ENCODE peak calls at places on chromosome 17, in eight cellular contexts. L is MM.1S, D is neural progenitor cell, G is HCT116, V is PC-3, B is SK-N-SH, S is GM23338, I is hepatocyte. P is an unnamed sample.

GRCh38 chr17:30312218-30312617 is 20.5 kb upstream of the BLMH start:
- DNase-seq in L (no peak), D (no peak), G (no peak), V (peak; percentile 35), B (no peak), S (no peak), I (no peak), P (no peak)

GRCh38 chr17:48550313-48551205 is 5.7 kb upstream of the HOXB2 start:
- DNase-seq in L (no peak), D (peak; percentile 38), G (no peak), V (no peak), B (no peak), S (peak; percentile 64), I (no peak), P (no peak)

GRCh38 chr17:20919990-20920812 is 122.6 kb downstream of the USP22 start:
- DNase-seq in L (no peak), D (no peak), G (no peak), V (no peak), B (no peak), S (no peak), I (no peak), P (no peak)

GRCh38 chr17:11901901-11902300 is 95.4 kb downstream of the ZNF18 start:
- DNase-seq in L (no peak), D (no peak), G (no peak), V (no peak), B (no peak), S (no peak), I (no peak), P (no peak)

GRCh38 chr17:3659541-3660111 is 8.8 kb downstream of the TAX1BP3 start:
- DNase-seq in L (peak; percentile 3), D (no peak), G (no peak), V (peak; percentile 58), B (no peak), S (no peak), I (peak; percentile 86), P (no peak)

GRCh38 chr17:72383053-72383847 is 262.4 kb downstream of the SOX9 start:
- DNase-seq in L (no peak), D (peak; percentile 49), G (no peak), V (no peak), B (no peak), S (peak; percentile 79), I (no peak), P (no peak)

GRCh38 chr17:78107457-78107856 is 21.1 kb downstream of the TMC6 start:
- DNase-seq in L (no peak), D (no peak), G (no peak), V (peak; percentile 52), B (no peak), S (no peak), I (no peak), P (no peak)

GRCh38 chr17:81434681-81435417 is 39.6 kb downstream of the BAHCC1 start:
- DNase-seq in L (no peak), D (no peak), G (no peak), V (no peak), B (no peak), S (no peak), I (no peak), P (no peak)

GRCh38 chr17:75733471-75733870 is 12.2 kb downstream of the ITGB4 start:
- DNase-seq in L (no peak), D (no peak), G (no peak), V (no peak), B (no peak), S (no peak), I (peak; percentile 3), P (no peak)

GRCh38 chr17:75734674-75735294 is 13.5 kb downstream of the ITGB4 start:
- DNase-seq in L (peak; percentile 53), D (no peak), G (no peak), V (no peak), B (no peak), S (no peak), I (peak; percentile 3), P (peak; percentile 28)

GRCh38 chr17:75738218-75738802 is 17.1 kb downstream of the ITGB4 start:
- DNase-seq in L (no peak), D (no peak), G (no peak), V (no peak), B (no peak), S (no peak), I (no peak), P (peak; percentile 80)

GRCh38 chr17:75737133-75737962 is 16.1 kb downstream of the ITGB4 start:
- DNase-seq in L (no peak), D (no peak), G (no peak), V (no peak), B (no peak), S (no peak), I (peak; percentile 2), P (no peak)

DNA sequence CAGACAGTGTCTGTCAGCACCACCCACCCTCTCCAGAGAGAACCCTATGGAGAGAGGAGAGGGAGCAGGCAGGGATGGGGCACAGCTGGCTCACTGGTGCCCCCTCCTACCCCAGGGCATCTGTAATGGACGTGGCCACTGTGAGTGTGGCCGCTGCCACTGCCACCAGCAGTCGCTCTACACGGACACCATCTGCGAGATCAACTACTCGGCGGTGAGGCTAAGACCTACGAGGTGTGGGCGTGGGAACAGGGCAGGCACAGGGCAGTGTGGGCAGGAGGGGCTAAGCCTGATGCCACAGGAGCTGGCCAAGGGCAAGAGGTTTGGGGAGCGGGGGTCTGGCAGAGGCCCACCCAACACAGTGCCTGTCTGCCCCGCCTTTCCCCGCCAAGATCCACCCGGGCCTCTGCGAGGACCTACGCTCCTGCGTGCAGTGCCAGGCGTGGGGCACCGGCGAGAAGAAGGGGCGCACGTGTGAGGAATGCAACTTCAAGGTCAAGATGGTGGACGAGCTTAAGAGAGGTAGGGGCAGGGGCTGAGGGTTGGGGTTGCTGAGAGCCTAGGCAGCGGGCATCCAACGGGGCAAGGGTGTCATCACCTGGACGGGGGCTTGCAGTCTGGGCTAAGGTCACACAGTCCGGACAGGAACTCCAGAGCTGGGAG is 15.0 kb downstream of the ITGB4 start:
- DNase-seq in L (no peak), D (no peak), G (no peak), V (no peak), B (no peak), S (no peak), I (peak; percentile 3), P (no peak)
- TF ChIP-seq CTCF in L (no peak), D (no peak), G (no peak), V (no peak), B (no peak), S (no peak), I (no peak), P (no peak)

DNA sequence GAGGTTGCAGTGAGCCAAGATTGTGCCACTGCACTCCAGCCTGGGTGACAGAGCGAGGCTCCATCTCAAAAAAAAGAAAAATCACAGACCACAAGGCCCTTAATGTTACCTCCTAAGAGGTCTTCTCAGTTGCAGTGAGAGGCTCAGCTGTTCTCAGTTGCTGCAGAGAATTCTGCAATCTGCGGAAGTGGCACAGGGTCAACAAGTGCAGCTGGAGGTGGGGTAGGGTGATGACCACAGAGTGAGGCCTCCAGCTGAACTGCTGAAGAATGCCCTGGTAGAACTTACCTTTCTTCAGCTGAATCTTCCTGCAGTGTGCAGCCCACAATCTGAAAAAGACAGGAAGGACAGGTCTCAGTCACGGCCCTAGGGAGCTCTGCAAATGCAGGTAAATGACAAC is 26.3 kb downstream of the CNTNAP1 start:
- DNase-seq in L (no peak), D (no peak), G (no peak), V (no peak), B (no peak), S (no peak), I (no peak), P (no peak)
- TF ChIP-seq EZH2phosphoT487 in L (no peak), D (no peak), G (no peak), V (no peak), B (no peak), S (no peak), I (no peak), P (no peak)

GRCh38 chr17:57363580-57363979 is 107.3 kb downstream of the MSI2 start:
- DNase-seq in L (no peak), D (no peak), G (no peak), V (no peak), B (no peak), S (no peak), I (no peak), P (no peak)

GRCh38 chr17:57360266-57360665 is 103.9 kb downstream of the MSI2 start:
- DNase-seq in L (no peak), D (no peak), G (no peak), V (no peak), B (no peak), S (no peak), I (no peak), P (no peak)

GRCh38 chr17:57365420-57365819 is 109.1 kb downstream of the MSI2 start:
- DNase-seq in L (no peak), D (no peak), G (no peak), V (no peak), B (no peak), S (no peak), I (no peak), P (no peak)

GRCh38 chr17:57363998-57364645 is 107.8 kb downstream of the MSI2 start:
- DNase-seq in L (no peak), D (no peak), G (no peak), V (no peak), B (peak; percentile 64), S (no peak), I (no peak), P (no peak)

DNA sequence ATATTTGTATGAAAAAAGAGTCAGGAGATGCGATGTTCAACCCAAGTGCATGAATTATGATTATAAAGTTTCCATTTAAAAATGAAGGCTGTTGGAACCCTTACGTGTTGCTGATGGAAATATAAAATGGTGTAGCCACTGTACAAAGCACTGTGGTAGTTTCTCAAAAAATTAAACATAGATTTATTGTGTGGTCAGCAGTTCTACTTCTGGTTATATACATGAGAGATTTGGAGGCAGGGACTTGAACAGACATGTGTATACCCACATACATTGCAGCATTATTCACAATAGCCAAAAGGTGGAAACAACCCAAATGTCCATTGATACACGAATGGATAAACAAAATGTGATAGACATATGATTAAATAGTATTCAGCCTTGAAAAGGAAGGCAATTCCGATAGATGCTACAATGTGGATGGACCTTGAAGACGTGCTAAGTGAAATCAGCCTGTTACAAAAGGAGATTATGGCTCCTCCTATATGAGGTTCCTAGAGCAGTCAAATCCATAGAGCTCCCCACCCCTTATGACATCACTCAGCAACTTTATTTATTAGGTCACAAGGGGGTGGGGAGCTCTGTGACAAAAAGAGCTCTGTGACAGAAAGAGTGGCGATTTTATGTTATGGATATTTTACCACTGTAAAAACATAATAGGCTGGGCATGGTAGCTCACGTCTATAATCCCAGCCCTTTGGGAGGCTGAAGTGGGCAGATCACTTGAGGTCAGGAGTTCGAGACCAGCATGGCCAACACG is 106.7 kb downstream of the MSI2 start:
- DNase-seq in L (no peak), D (no peak), G (no peak), V (no peak), B (no peak), S (no peak), I (no peak), P (no peak)
- TF ChIP-seq CTCF in L (no peak), D (no peak), G (no peak), V (no peak), B (no peak), S (no peak), I (no peak), P (no peak)

DNA sequence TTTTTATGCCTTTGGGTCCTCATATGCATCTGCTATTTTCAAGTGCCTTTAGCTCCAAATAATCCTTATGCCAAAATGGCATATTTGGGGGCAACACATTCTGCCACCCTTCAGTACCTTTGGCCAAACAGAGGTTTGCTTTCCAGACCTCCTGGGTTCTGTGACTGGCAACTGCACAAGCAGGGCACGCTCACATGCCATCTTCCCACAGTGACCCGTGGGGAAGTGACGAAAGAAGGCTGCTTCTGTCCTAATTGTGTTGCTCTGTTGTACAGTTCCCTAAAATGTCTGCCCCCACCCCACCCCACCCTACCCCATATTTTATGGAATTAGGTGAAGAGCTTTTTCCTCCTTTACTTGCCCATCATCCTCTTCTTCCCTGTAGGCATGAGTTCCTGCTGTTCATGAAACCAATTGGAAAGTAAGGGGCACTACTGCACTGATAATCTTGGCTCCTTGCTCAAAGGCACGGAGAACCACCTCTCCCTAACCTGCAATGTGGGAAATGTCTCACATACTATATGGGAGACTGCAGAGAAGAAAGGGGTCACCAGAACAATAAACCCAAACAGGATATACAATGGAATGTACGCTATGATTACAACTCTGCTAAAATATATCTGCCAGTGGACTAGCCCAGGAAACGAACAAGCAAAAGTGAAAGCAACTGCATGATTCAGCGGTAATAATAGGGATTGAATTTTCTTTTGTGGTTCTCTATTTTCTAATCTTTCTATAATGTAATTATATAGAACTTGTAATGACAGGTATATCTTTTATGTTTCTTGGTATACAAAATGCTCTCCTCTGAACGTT is 3.3 kb upstream of the SLFN12L start:
- DNase-seq in L (peak; percentile 58), D (no peak), G (no peak), V (peak; percentile 6), B (no peak), S (no peak), I (no peak), P (peak; percentile 27)
- TF ChIP-seq EZH2phosphoT487 in L (no peak), D (no peak), G (no peak), V (no peak), B (no peak), S (no peak), I (no peak), P (no peak)